ENCODE peak calls at places on chromosomes 5 and 9, in nine cellular contexts. H, X, E, U, J, L, I, V and P are unnamed samples.

GRCh38 chr5:78804995-78805394 is 156.4 kb upstream of the LHFPL2 start:
- DNase-seq in H (no peak), X (no peak), E (no peak), U (no peak), J (no peak), L (no peak), I (no peak), V (no peak), P (no peak)

GRCh38 chr9:7534211-7534935 is 265.2 kb downstream of the DMAC1 start:
- DNase-seq in H (no peak), X (no peak), E (no peak), U (no peak), J (no peak), L (no peak), I (no peak), V (no peak), P (no peak)

GRCh38 chr5:112210430-112211005 is 208.6 kb downstream of the EPB41L4A start:
- DNase-seq in H (peak), X (no peak), E (no peak), U (peak), J (no peak), L (peak), I (no peak), V (no peak), P (no peak)

GRCh38 chr9:104780796-104781395 is 17.0 kb downstream of the NIPSNAP3B start:
- DNase-seq in H (peak), X (no peak), E (no peak), U (no peak), J (no peak), L (no peak), I (no peak), V (no peak), P (no peak)

GRCh38 chr9:114006155-114006550 is 71.9 kb downstream of the AMBP start:
- DNase-seq in H (no peak), X (peak), E (peak), U (no peak), J (no peak), L (no peak), I (peak), V (no peak), P (no peak)

GRCh38 chr9:136462664-136463063 is 20.2 kb downstream of the SEC16A start:
- DNase-seq in H (no peak), X (no peak), E (no peak), U (no peak), J (no peak), L (no peak), I (no peak), V (no peak), P (no peak)

GRCh38 chr9:94623253-94623652 is 16.1 kb downstream of the FBP1 start:
- DNase-seq in H (no peak), X (peak), E (peak), U (peak), J (peak), L (peak), I (no peak), V (no peak), P (peak)

GRCh38 chr9:129473523-129474244 is 147.2 kb downstream of the C9orf50 start:
- DNase-seq in H (no peak), X (no peak), E (no peak), U (no peak), J (no peak), L (no peak), I (peak), V (no peak), P (no peak)

GRCh38 chr5:61931236-61931635 is 374.8 kb upstream of the KIF2A start:
- DNase-seq in H (no peak), X (no peak), E (no peak), U (no peak), J (no peak), L (no peak), I (no peak), V (no peak), P (no peak)

GRCh38 chr5:113166710-113167366 is 190.2 kb downstream of the DCP2 start:
- DNase-seq in H (peak), X (no peak), E (no peak), U (peak), J (no peak), L (no peak), I (no peak), V (no peak), P (no peak)

GRCh38 chr9:78118742-78119473 is 87.3 kb upstream of the GNAQ start:
- DNase-seq in H (no peak), X (no peak), E (no peak), U (no peak), J (no peak), L (no peak), I (no peak), V (no peak), P (no peak)

GRCh38 chr9:37512439-37512838 is 26.7 kb downstream of the POLR1E start:
- DNase-seq in H (no peak), X (no peak), E (no peak), U (no peak), J (no peak), L (no peak), I (no peak), V (no peak), P (no peak)

GRCh38 chr9:20252778-20253177 is 369.5 kb downstream of the MLLT3 start:
- DNase-seq in H (no peak), X (no peak), E (no peak), U (no peak), J (no peak), L (no peak), I (no peak), V (no peak), P (no peak)

GRCh38 chr9:6944093-6944551 is 186.3 kb downstream of the KDM4C start:
- DNase-seq in H (peak), X (no peak), E (no peak), U (no peak), J (no peak), L (no peak), I (no peak), V (no peak), P (no peak)

GRCh38 chr5:180521101-180521500 is 26.9 kb downstream of the CNOT6 start:
- DNase-seq in H (no peak), X (no peak), E (no peak), U (no peak), J (no peak), L (no peak), I (no peak), V (no peak), P (no peak)

GRCh38 chr9:4084440-4084818 is 215.4 kb downstream of the GLIS3 start:
- DNase-seq in H (no peak), X (no peak), E (no peak), U (no peak), J (no peak), L (no peak), I (peak), V (no peak), P (no peak)

GRCh38 chr9:6566409-6567139 is 79.0 kb downstream of the GLDC start:
- DNase-seq in H (peak), X (no peak), E (no peak), U (no peak), J (no peak), L (no peak), I (no peak), V (no peak), P (no peak)

GRCh38 chr9:132546148-132547051 is 36.0 kb upstream of the BARHL1 start:
- DNase-seq in H (peak), X (no peak), E (no peak), U (no peak), J (no peak), L (no peak), I (peak), V (no peak), P (peak)

GRCh38 chr9:105572455-105572854 is 14.5 kb downstream of the FKTN start:
- DNase-seq in H (no peak), X (no peak), E (no peak), U (no peak), J (no peak), L (no peak), I (no peak), V (no peak), P (no peak)

GRCh38 chr9:13244190-13244589 is 35.3 kb downstream of the MPDZ start:
- DNase-seq in H (no peak), X (no peak), E (no peak), U (no peak), J (no peak), L (no peak), I (no peak), V (no peak), P (no peak)

GRCh38 chr5:137470921-137471220 is 28.3 kb downstream of the SPOCK1 start:
- DNase-seq in H (no peak), X (no peak), E (no peak), U (no peak), J (no peak), L (no peak), I (no peak), V (no peak), P (no peak)

GRCh38 chr5:173909205-173909604 is 21.1 kb downstream of the CPEB4 start:
- DNase-seq in H (no peak), X (no peak), E (no peak), U (no peak), J (no peak), L (no peak), I (no peak), V (no peak), P (no peak)
- TF ChIP-seq POLR2AphosphoS5 in H (no peak), X (no peak), E (no peak), U (no peak), J (no peak), L (peak), I (peak), V (peak), P (no peak)

DNA sequence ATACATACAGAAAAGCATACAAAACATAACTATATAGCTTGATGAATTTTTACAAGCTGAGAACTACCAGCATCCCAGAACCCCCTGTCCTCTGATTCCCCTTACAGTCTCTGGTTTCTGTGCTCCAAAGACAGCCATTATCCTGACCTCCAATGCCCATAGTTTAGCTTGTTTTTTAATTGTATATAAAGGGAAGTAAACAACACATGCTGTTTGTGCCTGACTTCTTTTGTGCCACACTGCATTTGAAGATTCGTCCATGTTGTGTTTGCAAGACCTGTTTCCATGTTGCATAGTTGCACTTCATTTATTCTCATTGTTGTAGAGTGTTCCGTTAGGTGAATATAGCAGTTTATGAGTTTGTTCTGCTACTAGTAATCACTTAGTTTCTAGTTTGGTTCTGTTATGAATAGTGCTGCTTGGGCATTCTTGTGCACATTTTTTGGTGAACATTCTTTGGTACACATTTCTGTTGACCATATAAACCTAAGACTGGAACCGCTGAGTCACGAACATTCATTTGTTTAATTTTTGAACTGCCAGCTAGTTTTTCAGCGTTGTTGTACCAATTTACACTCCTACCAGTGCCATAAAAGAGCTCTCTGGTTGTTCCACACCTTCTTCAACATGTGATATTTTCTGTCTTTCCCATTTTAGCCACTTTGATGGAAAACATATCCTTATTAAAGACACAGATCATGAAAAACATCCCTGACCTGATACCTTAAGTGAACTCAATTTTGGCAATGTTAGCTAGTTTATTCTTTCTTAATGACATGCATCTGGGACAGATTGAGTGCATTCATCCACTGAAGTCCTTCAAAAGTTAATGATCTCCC is 78.1 kb upstream of the ANXA1 start:
- DNase-seq in H (no peak), X (no peak), E (no peak), U (no peak), J (no peak), L (no peak), I (no peak), V (no peak), P (no peak)
- TF ChIP-seq POLR2AphosphoS5 in H (no peak), X (no peak), E (no peak), U (no peak), J (no peak), L (no peak), I (no peak), V (no peak), P (no peak)

GRCh38 chr9:126472446-126472845 is 141.3 kb upstream of the LMX1B start:
- DNase-seq in H (no peak), X (no peak), E (no peak), U (no peak), J (no peak), L (no peak), I (no peak), V (no peak), P (no peak)
- TF ChIP-seq POLR2AphosphoS5 in H (no peak), X (no peak), E (no peak), U (no peak), J (no peak), L (no peak), I (no peak), V (no peak), P (no peak)

GRCh38 chr5:55570026-55570425 is 35.3 kb upstream of the PLPP1 start:
- DNase-seq in H (no peak), X (no peak), E (no peak), U (no peak), J (no peak), L (no peak), I (no peak), V (no peak), P (no peak)

GRCh38 chr5:55572600-55572999 is 37.8 kb upstream of the PLPP1 start:
- DNase-seq in H (no peak), X (no peak), E (no peak), U (no peak), J (no peak), L (no peak), I (no peak), V (no peak), P (no peak)

GRCh38 chr5:55572011-55572410 is 37.2 kb upstream of the PLPP1 start:
- DNase-seq in H (no peak), X (no peak), E (no peak), U (peak), J (no peak), L (no peak), I (no peak), V (no peak), P (no peak)

GRCh38 chr5:55569513-55569865 is 34.7 kb upstream of the PLPP1 start:
- DNase-seq in H (no peak), X (no peak), E (no peak), U (no peak), J (no peak), L (no peak), I (no peak), V (no peak), P (no peak)

DNA sequence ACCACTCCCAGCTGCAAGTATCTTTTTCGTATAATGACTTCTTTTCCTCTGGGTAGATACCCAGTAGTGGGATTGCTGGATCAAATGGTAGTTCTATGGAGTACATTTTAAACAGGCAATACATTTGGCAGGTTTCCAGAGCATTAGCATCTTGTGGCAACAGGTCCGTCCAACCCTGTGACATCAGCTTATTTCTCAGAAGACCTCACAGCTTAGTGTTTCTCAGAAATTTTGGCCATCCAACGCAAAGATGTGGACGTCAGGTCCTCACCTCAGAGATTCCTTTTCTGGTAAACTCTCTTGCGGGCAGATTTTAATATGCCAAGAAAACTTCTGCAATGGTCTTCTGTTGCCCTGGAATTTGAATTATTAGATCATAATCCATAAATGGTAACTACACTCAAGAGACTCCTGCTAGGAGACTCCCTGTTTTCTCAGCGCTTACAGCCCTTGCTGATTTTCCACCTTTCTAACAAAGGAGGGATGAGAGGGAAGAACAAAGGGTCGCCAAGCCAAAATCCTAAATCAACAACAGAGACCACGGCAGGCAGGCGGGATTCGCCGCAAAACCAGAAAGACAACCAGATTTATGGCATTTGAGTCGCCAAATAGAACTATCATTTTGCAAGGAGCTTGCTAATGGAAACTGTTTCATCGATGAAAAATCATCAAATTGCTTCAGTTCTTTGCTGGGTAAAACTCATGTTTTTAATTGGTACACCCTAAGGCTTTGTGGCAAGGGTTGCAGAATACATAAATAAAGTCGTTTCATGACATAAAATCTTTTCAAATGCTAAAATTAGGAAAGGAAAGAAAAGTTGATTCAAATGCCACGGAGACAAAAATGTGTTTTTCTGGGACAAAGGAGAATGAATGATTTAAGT is 34.1 kb upstream of the PLPP1 start:
- DNase-seq in H (no peak), X (no peak), E (no peak), U (no peak), J (no peak), L (no peak), I (no peak), V (no peak), P (no peak)
- TF ChIP-seq POLR2AphosphoS5 in H (no peak), X (no peak), E (no peak), U (no peak), J (no peak), L (peak), I (no peak), V (peak), P (no peak)

GRCh38 chr5:72377920-72378635 is 57.9 kb downstream of the PTCD2 start:
- DNase-seq in H (no peak), X (no peak), E (no peak), U (no peak), J (no peak), L (no peak), I (no peak), V (no peak), P (no peak)

GRCh38 chr5:72374844-72375243 is 54.7 kb downstream of the PTCD2 start:
- DNase-seq in H (no peak), X (no peak), E (no peak), U (no peak), J (no peak), L (no peak), I (no peak), V (no peak), P (no peak)

GRCh38 chr5:72379936-72380335 is 59.8 kb downstream of the PTCD2 start:
- DNase-seq in H (no peak), X (no peak), E (no peak), U (no peak), J (no peak), L (no peak), I (no peak), V (no peak), P (no peak)

GRCh38 chr5:72380491-72381274 is 60.5 kb downstream of the PTCD2 start:
- DNase-seq in H (no peak), X (no peak), E (no peak), U (no peak), J (peak), L (no peak), I (no peak), V (no peak), P (peak)

GRCh38 chr5:72378636-72379289 is 58.6 kb downstream of the PTCD2 start:
- DNase-seq in H (peak), X (no peak), E (no peak), U (no peak), J (no peak), L (no peak), I (no peak), V (no peak), P (no peak)
- TF ChIP-seq POLR2AphosphoS5 in H (peak), X (no peak), E (no peak), U (no peak), J (no peak), L (no peak), I (peak), V (peak), P (no peak)

GRCh38 chr5:6405591-6405990 is 27.2 kb upstream of the MED10 start:
- DNase-seq in H (no peak), X (no peak), E (no peak), U (no peak), J (no peak), L (no peak), I (no peak), V (no peak), P (no peak)

GRCh38 chr5:6408627-6409446 is 30.5 kb upstream of the MED10 start:
- DNase-seq in H (no peak), X (no peak), E (no peak), U (no peak), J (no peak), L (no peak), I (no peak), V (no peak), P (no peak)

GRCh38 chr5:6407547-6408259 is 29.4 kb upstream of the MED10 start:
- DNase-seq in H (no peak), X (no peak), E (no peak), U (no peak), J (no peak), L (no peak), I (no peak), V (no peak), P (no peak)

GRCh38 chr5:6410421-6410820 is 32.1 kb upstream of the MED10 start:
- DNase-seq in H (no peak), X (no peak), E (no peak), U (no peak), J (no peak), L (no peak), I (no peak), V (no peak), P (no peak)

DNA sequence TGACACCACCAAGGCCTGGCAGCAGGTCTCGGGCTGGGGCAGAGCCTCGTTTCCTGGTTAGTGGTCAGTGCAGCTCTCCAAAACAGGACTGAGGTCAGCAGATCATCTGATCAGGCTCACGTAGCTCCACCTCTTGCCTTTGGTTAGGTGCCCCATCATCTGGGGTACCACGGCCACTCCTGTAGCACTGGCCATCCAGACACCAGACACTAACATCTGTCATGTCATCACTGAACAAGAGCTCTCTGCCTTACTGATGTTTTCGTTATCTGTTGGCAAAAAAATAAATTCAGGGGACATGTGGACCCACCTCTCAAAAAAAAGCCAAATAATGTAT is 29.9 kb upstream of the MED10 start:
- DNase-seq in H (no peak), X (no peak), E (no peak), U (no peak), J (no peak), L (no peak), I (no peak), V (no peak), P (no peak)
- TF ChIP-seq POLR2AphosphoS5 in H (no peak), X (no peak), E (no peak), U (no peak), J (no peak), L (no peak), I (no peak), V (no peak), P (no peak)

GRCh38 chr9:14719231-14719923 is 3.2 kb downstream of the CER1 start:
- DNase-seq in H (no peak), X (no peak), E (no peak), U (no peak), J (no peak), L (no peak), I (no peak), V (no peak), P (no peak)
- TF ChIP-seq POLR2AphosphoS5 in H (no peak), X (no peak), E (no peak), U (no peak), J (no peak), L (no peak), I (no peak), V (no peak), P (no peak)

GRCh38 chr5:38420691-38421395 is 135.6 kb downstream of the LIFR start:
- DNase-seq in H (peak), X (peak), E (no peak), U (peak), J (no peak), L (peak), I (peak), V (no peak), P (peak)

GRCh38 chr5:38420246-38420645 is 136.2 kb downstream of the LIFR start:
- DNase-seq in H (no peak), X (no peak), E (no peak), U (no peak), J (no peak), L (no peak), I (no peak), V (no peak), P (no peak)

GRCh38 chr5:38413696-38414095 is 142.8 kb downstream of the LIFR start:
- DNase-seq in H (no peak), X (no peak), E (no peak), U (no peak), J (no peak), L (no peak), I (no peak), V (no peak), P (no peak)

GRCh38 chr5:38414348-38414747 is 142.1 kb downstream of the LIFR start:
- DNase-seq in H (no peak), X (no peak), E (no peak), U (no peak), J (no peak), L (no peak), I (no peak), V (no peak), P (no peak)

GRCh38 chr5:38417658-38418017 is 138.8 kb downstream of the LIFR start:
- DNase-seq in H (no peak), X (no peak), E (no peak), U (no peak), J (no peak), L (no peak), I (no peak), V (no peak), P (no peak)
- TF ChIP-seq POLR2AphosphoS5 in H (no peak), X (no peak), E (no peak), U (no peak), J (no peak), L (no peak), I (no peak), V (no peak), P (no peak)